ENCODE peak calls at places on chromosomes 12 and 14, in five cellular contexts. C is epithelial cell of esophagus, G is smooth muscle cell of the brain vasculature, Z is GM06990, J is activated B cell treated with CpG ODN at 0.5 μM for 24 hours. B is an unnamed sample.

GRCh38 chr12:94616217-94616729 is 34.1 kb downstream of the TMCC3 start:
- DNase-seq in C (peak), G (no peak), Z (no peak), J (no peak), B (peak)

GRCh38 chr12:90163975-90164374 is 455.3 kb upstream of the ATP2B1 start:
- DNase-seq in C (no peak), G (no peak), Z (no peak), J (no peak), B (no peak)

GRCh38 chr14:54683882-54684794 is 117.2 kb downstream of the SAMD4A start:
- DNase-seq in C (peak), G (no peak), Z (no peak), J (no peak), B (peak)

GRCh38 chr14:93994919-93995682 is 2.0 kb upstream of the CCDC197 start:
- DNase-seq in C (peak), G (no peak), Z (no peak), J (no peak), B (peak)

GRCh38 chr12:116143883-116144266 is 133.6 kb downstream of the MED13L start:
- DNase-seq in C (peak), G (no peak), Z (no peak), J (no peak), B (no peak)

GRCh38 chr14:94536836-94537235 is 24.4 kb upstream of the SERPINA4 start:
- DNase-seq in C (peak), G (no peak), Z (no peak), J (no peak), B (no peak)

GRCh38 chr12:121653999-121654398 is 15.5 kb downstream of the MORN3 start:
- DNase-seq in C (no peak), G (no peak), Z (no peak), J (no peak), B (no peak)

GRCh38 chr12:54991992-54992377 is 7.4 kb upstream of the TESPA1 start:
- DNase-seq in C (no peak), G (no peak), Z (peak), J (no peak), B (no peak)

GRCh38 chr14:68168460-68169109 is 349.0 kb downstream of the RAD51B start:
- DNase-seq in C (no peak), G (no peak), Z (no peak), J (no peak), B (no peak)

GRCh38 chr12:94875525-94875924 is 128.0 kb downstream of the NDUFA12 start:
- DNase-seq in C (peak), G (no peak), Z (peak), J (no peak), B (peak)

GRCh38 chr12:109147954-109148353 is 31.6 kb downstream of the ACACB start:
- DNase-seq in C (no peak), G (no peak), Z (no peak), J (no peak), B (no peak)

GRCh38 chr12:112183141-112183581 is 57.8 kb downstream of the TRAFD1 start:
- DNase-seq in C (no peak), G (no peak), Z (no peak), J (no peak), B (no peak)

GRCh38 chr12:26109343-26109841 is 15.4 kb downstream of the BHLHE41 start:
- DNase-seq in C (no peak), G (no peak), Z (no peak), J (no peak), B (no peak)

GRCh38 chr14:34012978-34013713 is 62.3 kb upstream of the EGLN3 start:
- DNase-seq in C (peak), G (no peak), Z (peak), J (no peak), B (no peak)

GRCh38 chr12:89225808-89226368 is 126.4 kb downstream of the DUSP6 start:
- DNase-seq in C (peak), G (peak), Z (peak), J (no peak), B (peak)

GRCh38 chr14:89810101-89810500 is 144.4 kb downstream of the EFCAB11 start:
- DNase-seq in C (no peak), G (no peak), Z (no peak), J (no peak), B (no peak)

GRCh38 chr14:36208690-36209278 is 32.3 kb upstream of the PTCSC3 start:
- DNase-seq in C (no peak), G (no peak), Z (no peak), J (no peak), B (no peak)

GRCh38 chr14:105173901-105174894 is 5.6 kb upstream of the JAG2 start:
- DNase-seq in C (peak), G (no peak), Z (peak), J (no peak), B (no peak)

GRCh38 chr12:84976133-84976532 is 59.9 kb downstream of the TSPAN19 start:
- DNase-seq in C (no peak), G (no peak), Z (no peak), J (no peak), B (no peak)

GRCh38 chr12:104420868-104421267 is 35.9 kb upstream of the CHST11 start:
- DNase-seq in C (peak), G (no peak), Z (no peak), J (no peak), B (no peak)

GRCh38 chr12:2531371-2531770 is 263.4 kb upstream of the FKBP4 start:
- DNase-seq in C (no peak), G (no peak), Z (no peak), J (no peak), B (no peak)

GRCh38 chr12:33830070-33830469 is 192.2 kb upstream of the ALG10 start:
- DNase-seq in C (no peak), G (no peak), Z (no peak), J (no peak), B (no peak)

GRCh38 chr12:52521581-52522266 is 1.5 kb upstream of the KRT5 start:
- DNase-seq in C (peak), G (no peak), Z (no peak), J (no peak), B (peak)

GRCh38 chr12:99915251-99916082 is 69.3 kb downstream of the ANKS1B start:
- DNase-seq in C (no peak), G (no peak), Z (no peak), J (no peak), B (peak)